ENCODE peak calls at places on chromosomes 11 and 22, in eight cellular contexts. X is progenitor cell of endocrine pancreas, O is mucosa of descending colon, N is breast epithelium, E is transverse colon, T is astrocyte of the spinal cord, L is thoracic aorta, J is PC-9. P is an unnamed sample.

GRCh38 chr11:96098511-96099241 is 174.8 kb upstream of the MTMR2 start:
- DNase-seq in X (no peak), O (peak; percentile 18), N (peak; percentile 65), E (no peak), T (peak; percentile 29), L (no peak), J (peak; percentile 99), P (no peak)

GRCh38 chr11:119720311-119720710 is 8.7 kb downstream of the NECTIN1 start:
- DNase-seq in X (no peak), O (no peak), N (peak; percentile 50), E (no peak), T (no peak), L (no peak), J (no peak), P (no peak)

GRCh38 chr11:19869466-19869865 is 156.8 kb downstream of the NAV2 start:
- DNase-seq in X (no peak), O (no peak), N (no peak), E (no peak), T (no peak), L (no peak), J (no peak), P (no peak)

GRCh38 chr11:2206291-2206690 is 34.7 kb upstream of the TH start:
- DNase-seq in X (no peak), O (no peak), N (peak; percentile 7), E (no peak), T (no peak), L (no peak), J (no peak), P (no peak)

GRCh38 chr11:967995-968751 is 42.5 kb downstream of the AP2A2 start:
- DNase-seq in X (no peak), O (no peak), N (no peak), E (no peak), T (no peak), L (no peak), J (no peak), P (no peak)

GRCh38 chr22:23762866-23763578 is at the start of gene C22orf15:
- DNase-seq in X (no peak), O (no peak), N (no peak), E (no peak), T (peak; percentile 19), L (no peak), J (no peak), P (no peak)

GRCh38 chr22:32325811-32326237 is 31.8 kb upstream of the RFPL3 start:
- DNase-seq in X (no peak), O (no peak), N (no peak), E (no peak), T (no peak), L (no peak), J (no peak), P (peak; percentile 49)

GRCh38 chr11:105027671-105028070 is 4.7 kb upstream of the CASP5 start:
- DNase-seq in X (no peak), O (no peak), N (no peak), E (no peak), T (no peak), L (no peak), J (no peak), P (no peak)

GRCh38 chr11:11780843-11781242 is 60.9 kb upstream of the USP47 start:
- DNase-seq in X (no peak), O (no peak), N (no peak), E (no peak), T (no peak), L (no peak), J (no peak), P (peak; percentile 47)

GRCh38 chr22:39173787-39174497 is 21.5 kb upstream of the CBX7 start:
- DNase-seq in X (no peak), O (no peak), N (no peak), E (peak; percentile 23), T (no peak), L (no peak), J (no peak), P (no peak)

GRCh38 chr22:38756631-38757463 is 1.0 kb upstream of the SUN2 start:
- DNase-seq in X (no peak), O (peak; percentile 40), N (no peak), E (peak; percentile 21), T (no peak), L (no peak), J (no peak), P (no peak)

GRCh38 chr11:45285931-45286632 is at the start of gene SYT13:
- DNase-seq in X (peak; percentile 65), O (peak; percentile 83), N (no peak), E (peak; percentile 86), T (no peak), L (no peak), J (no peak), P (peak; percentile 79)

GRCh38 chr11:119055901-119056300 is 1.1 kb downstream of the HYOU1 start:
- DNase-seq in X (no peak), O (no peak), N (no peak), E (no peak), T (peak; percentile 24), L (no peak), J (peak; percentile 47), P (no peak)

GRCh38 chr11:34564406-34564805 is 50.8 kb upstream of the ELF5 start:
- DNase-seq in X (no peak), O (no peak), N (no peak), E (no peak), T (no peak), L (no peak), J (peak; percentile 98), P (no peak)

GRCh38 chr22:26462971-26463661 is 20.5 kb downstream of the HPS4 start:
- DNase-seq in X (no peak), O (no peak), N (no peak), E (no peak), T (no peak), L (no peak), J (no peak), P (no peak)

GRCh38 chr11:61173456-61173855 is 12.2 kb upstream of the VPS37C start:
- DNase-seq in X (no peak), O (no peak), N (no peak), E (no peak), T (no peak), L (no peak), J (peak; percentile 86), P (no peak)

GRCh38 chr22:19287889-19288288 is 3.6 kb downstream of the CLTCL1 start:
- DNase-seq in X (no peak), O (no peak), N (no peak), E (no peak), T (peak; percentile 87), L (no peak), J (no peak), P (no peak)

GRCh38 chr11:2891901-2892214 is 6.3 kb upstream of the CDKN1C start:
- DNase-seq in X (no peak), O (no peak), N (no peak), E (no peak), T (no peak), L (no peak), J (no peak), P (no peak)

GRCh38 chr11:20620988-20621387 is 21.6 kb downstream of the SLC6A5 start:
- DNase-seq in X (no peak), O (no peak), N (no peak), E (no peak), T (no peak), L (no peak), J (no peak), P (no peak)

GRCh38 chr22:39959640-39960447 is at the start of gene TMA7B:
- DNase-seq in X (no peak), O (peak; percentile 13), N (no peak), E (no peak), T (peak; percentile 69), L (no peak), J (no peak), P (no peak)

GRCh38 chr22:44574057-44574456 is 76.0 kb upstream of the RTL6 start:
- DNase-seq in X (no peak), O (no peak), N (peak; percentile 70), E (no peak), T (peak; percentile 47), L (peak; percentile 21), J (peak; percentile 87), P (no peak)

GRCh38 chr11:113974741-113975470 is at the start of gene HTR3A:
- DNase-seq in X (peak; percentile 22), O (peak; percentile 45), N (no peak), E (peak; percentile 53), T (no peak), L (no peak), J (peak; percentile 53), P (no peak)

GRCh38 chr11:75814686-75815344 is at the start of gene UVRAG:
- DNase-seq in X (peak; percentile 99), O (peak; percentile 99), N (peak; percentile 100), E (peak; percentile 99), T (peak; percentile 99), L (peak; percentile 98), J (peak; percentile 100), P (peak; percentile 100)
- TF ChIP-seq CTCF in X (no peak), O (no peak), N (peak; percentile 47), E (peak; percentile 67), T (no peak), L (peak; percentile 12), J (no peak), P (peak; percentile 22)

GRCh38 chr11:93740802-93741093 is 547 bp downstream of the TAF1D start:
- DNase-seq in X (no peak), O (peak; percentile 69), N (peak; percentile 32), E (peak; percentile 64), T (peak; percentile 64), L (no peak), J (peak; percentile 61), P (no peak)
- TF ChIP-seq CTCF in X (no peak), O (no peak), N (no peak), E (no peak), T (no peak), L (no peak), J (no peak), P (no peak)

DNA sequence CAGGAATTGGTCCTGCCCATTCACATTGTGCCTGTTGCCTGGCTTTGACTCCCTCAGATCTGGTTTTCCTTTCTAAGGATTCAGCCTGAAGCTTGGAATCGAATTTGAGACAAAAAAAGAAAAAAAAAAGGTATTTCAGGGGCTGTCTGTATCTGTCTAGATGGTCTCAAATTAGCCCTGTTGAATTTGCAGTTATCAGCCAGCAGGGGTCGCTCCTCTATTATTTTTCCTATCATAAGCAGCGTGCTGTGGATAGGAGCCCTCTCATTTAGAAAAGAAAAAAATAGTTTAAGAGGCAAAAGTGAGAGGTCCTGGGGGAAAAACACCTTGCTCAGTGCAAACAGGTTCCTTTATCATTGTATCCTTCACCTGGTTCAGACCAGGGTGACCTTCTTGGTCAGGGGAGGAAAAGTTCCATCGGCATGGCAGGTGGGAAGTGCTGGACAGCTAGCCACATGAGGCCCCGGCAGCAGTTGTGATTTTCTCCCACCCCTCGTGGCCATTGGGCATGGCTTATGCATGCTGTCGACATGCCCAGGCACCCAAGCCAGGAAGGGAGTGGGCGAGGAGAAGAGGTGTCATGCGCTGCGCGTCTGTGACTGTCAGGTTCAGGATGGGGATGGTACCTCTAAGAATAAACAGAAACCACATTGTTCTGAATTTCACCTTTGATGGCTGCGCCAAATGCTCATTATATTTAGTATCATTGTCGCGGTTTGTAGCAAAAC is 13.1 kb downstream of the OR5AK2 start:
- DNase-seq in X (no peak), O (no peak), N (no peak), E (no peak), T (no peak), L (no peak), J (no peak), P (no peak)
- TF ChIP-seq CTCF in X (peak; percentile 28), O (no peak), N (no peak), E (no peak), T (peak; percentile 30), L (no peak), J (peak; percentile 67), P (no peak)

GRCh38 chr22:46990937-46991520 is 228.6 kb downstream of the TBC1D22A start:
- DNase-seq in X (no peak), O (no peak), N (no peak), E (no peak), T (no peak), L (no peak), J (no peak), P (no peak)
- TF ChIP-seq CTCF in X (no peak), O (no peak), N (no peak), E (no peak), T (no peak), L (no peak), J (no peak), P (no peak)

P was measured in vagina.